ENCODE peak calls at places on chromosomes 16 and 17, in six cellular contexts. H is left lung, I is WERI-Rb-1, N is neuronal stem cell, U is small intestine, L is stomach. C is an unnamed sample.

GRCh38 chr17:17132746-17133145 is 73.4 kb downstream of the PLD6 start:
- DNase-seq in H (no peak), I (no peak), N (peak; percentile 54), U (no peak), L (no peak), C (no peak)

GRCh38 chr17:45284176-45285140 is 22.6 kb upstream of the SPATA32 start:
- DNase-seq in H (no peak), I (peak; percentile 48), N (no peak), U (no peak), L (peak; percentile 68), C (no peak)

GRCh38 chr17:35896011-35896587 is 15.9 kb upstream of the CCL5 start:
- DNase-seq in H (no peak), I (no peak), N (no peak), U (peak; percentile 51), L (no peak), C (no peak)

GRCh38 chr16:85235988-85236831 is 123.9 kb upstream of the CIBAR2 start:
- DNase-seq in H (peak; percentile 49), I (no peak), N (no peak), U (no peak), L (peak; percentile 28), C (no peak)

GRCh38 chr17:40550608-40551007 is 14.7 kb downstream of the CCR7 start:
- DNase-seq in H (no peak), I (peak; percentile 3), N (no peak), U (no peak), L (peak; percentile 25), C (peak; percentile 81)

GRCh38 chr16:4283939-4284338 is 11.1 kb upstream of the TFAP4 start:
- DNase-seq in H (no peak), I (no peak), N (no peak), U (no peak), L (no peak), C (no peak)

GRCh38 chr16:53761967-53762726 is 58.2 kb downstream of the FTO start:
- DNase-seq in H (no peak), I (no peak), N (no peak), U (no peak), L (no peak), C (no peak)

GRCh38 chr16:58157239-58157638 is 28.1 kb upstream of the CFAP20 start:
- DNase-seq in H (no peak), I (no peak), N (no peak), U (no peak), L (no peak), C (no peak)

GRCh38 chr16:27407158-27407557 is 5.2 kb downstream of the IL21R start:
- DNase-seq in H (no peak), I (no peak), N (no peak), U (no peak), L (no peak), C (no peak)

GRCh38 chr16:5017678-5017969 is 16.1 kb downstream of the NAGPA start:
- DNase-seq in H (no peak), I (no peak), N (no peak), U (no peak), L (no peak), C (no peak)

GRCh38 chr17:45410144-45411091 is 22.3 kb downstream of the ARHGAP27 start:
- DNase-seq in H (no peak), I (no peak), N (no peak), U (no peak), L (no peak), C (no peak)

GRCh38 chr17:72931163-72931562 is 161.3 kb downstream of the SLC39A11 start:
- DNase-seq in H (no peak), I (no peak), N (no peak), U (no peak), L (no peak), C (no peak)

GRCh38 chr16:566475-567361 is at the start of gene NHLRC4:
- DNase-seq in H (peak; percentile 55), I (peak; percentile 79), N (no peak), U (peak; percentile 67), L (peak; percentile 69), C (peak; percentile 83)

GRCh38 chr16:2009302-2009711 is 314 bp downstream of the ZNF598 start:
- DNase-seq in H (no peak), I (no peak), N (no peak), U (peak; percentile 21), L (no peak), C (no peak)

GRCh38 chr17:42723636-42724035 is 21.2 kb downstream of the EZH1 start:
- DNase-seq in H (no peak), I (no peak), N (no peak), U (no peak), L (no peak), C (no peak)

GRCh38 chr17:75774988-75775668 is 9.5 kb upstream of the UNK start:
- DNase-seq in H (no peak), I (no peak), N (no peak), U (no peak), L (no peak), C (no peak)

GRCh38 chr17:75774471-75774987 is 9.5 kb upstream of the GALK1 start:
- DNase-seq in H (no peak), I (no peak), N (no peak), U (no peak), L (no peak), C (no peak)

GRCh38 chr17:75777243-75777922 is 7.2 kb upstream of the UNK start:
- DNase-seq in H (no peak), I (no peak), N (no peak), U (no peak), L (no peak), C (no peak)

GRCh38 chr17:75778861-75779249 is 5.8 kb upstream of the UNK start:
- DNase-seq in H (no peak), I (no peak), N (no peak), U (peak; percentile 64), L (peak; percentile 62), C (no peak)

GRCh38 chr17:75776399-75777242 is 8.0 kb upstream of the UNK start:
- DNase-seq in H (no peak), I (no peak), N (no peak), U (peak; percentile 32), L (no peak), C (no peak)
- H3K4me3 ChIP-seq in H (peak overlapping the region; percentile 64), I (no peak overlapping the region), N (no peak overlapping the region), U (peak overlapping the region; percentile 29), L (peak overlapping the region; percentile 96), C (peak overlapping the region; percentile 17)

DNA sequence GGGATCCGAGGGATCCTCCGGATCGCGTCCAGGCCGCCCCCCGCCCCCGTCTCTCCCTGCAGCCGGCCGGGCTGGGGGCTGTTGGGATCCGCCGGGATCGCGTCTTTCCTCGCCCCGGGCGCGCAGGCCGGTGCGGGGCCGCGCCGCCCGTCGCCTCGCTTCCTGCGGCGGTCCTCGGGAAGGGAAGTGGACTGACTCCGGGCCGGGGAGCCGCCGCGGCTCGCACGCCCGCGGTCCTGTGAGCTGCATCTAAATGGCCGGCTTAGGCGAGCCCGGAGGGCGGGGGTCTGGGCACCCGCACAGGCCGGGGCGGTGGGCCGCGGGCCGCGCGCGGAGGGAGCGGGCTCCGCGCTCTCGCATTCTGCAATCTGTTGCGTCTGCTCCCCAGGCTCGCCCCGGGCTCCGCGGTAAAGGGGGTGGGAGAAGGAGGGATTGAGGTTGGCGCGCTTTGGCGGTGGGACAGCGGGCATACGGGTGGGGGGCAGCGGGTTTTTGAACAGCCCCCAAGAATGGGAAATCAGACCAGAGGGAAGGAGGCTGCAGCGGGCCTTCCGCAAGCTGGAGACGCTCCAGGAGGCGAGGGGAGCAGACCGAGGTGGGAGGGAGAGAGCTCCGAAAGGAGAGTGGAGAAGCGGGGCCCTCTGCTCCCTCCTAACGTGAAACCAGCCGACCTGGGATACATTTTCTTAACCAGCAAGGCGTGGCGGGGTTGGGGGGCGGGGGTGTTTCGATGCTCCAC is 2.2 kb downstream of the TMEM132E start:
- DNase-seq in H (no peak), I (no peak), N (no peak), U (no peak), L (no peak), C (no peak)
- H3K4me3 ChIP-seq in H (peak overlapping the region; percentile 1), I (peak overlapping the region; percentile 23), N (no peak overlapping the region), U (no peak overlapping the region), L (peak overlapping the region; percentile 55), C (peak overlapping the region; percentile 57)

DNA sequence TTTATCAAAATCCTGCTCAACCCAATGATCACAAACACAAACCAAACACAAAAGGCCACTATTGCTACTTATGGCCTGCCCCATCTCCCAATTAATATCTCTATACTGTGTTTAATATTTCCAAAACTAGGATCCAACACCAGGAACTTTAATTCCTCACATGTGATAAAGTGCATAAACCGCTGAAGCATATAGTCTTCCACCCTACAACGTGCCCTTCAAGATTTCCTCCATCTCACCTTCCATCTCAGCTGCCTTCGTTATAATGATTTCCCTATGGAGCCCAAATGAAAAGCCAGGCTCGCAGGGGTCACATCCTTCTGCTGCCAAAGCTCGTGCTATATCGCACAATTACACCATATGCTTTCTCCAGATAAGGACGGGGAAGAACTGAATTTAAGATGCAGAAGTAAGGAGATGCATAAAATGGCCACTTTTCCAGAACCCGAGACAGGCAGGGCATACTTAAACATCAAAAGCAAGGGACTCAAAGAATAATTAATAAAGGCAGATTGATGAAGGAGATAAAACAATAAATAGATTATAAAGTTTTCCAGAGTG is 1.8 kb downstream of the MYH10 start:
- DNase-seq in H (no peak), I (no peak), N (no peak), U (no peak), L (no peak), C (no peak)
- H3K4me3 ChIP-seq in H (peak overlapping the region; percentile 87), I (peak overlapping the region; percentile 93), N (peak overlapping the region; percentile 82), U (no peak overlapping the region), L (peak overlapping the region; percentile 73), C (no peak overlapping the region)

GRCh38 chr16:31130899-31131298 is 4.6 kb downstream of the PRSS8 start:
- DNase-seq in H (peak; percentile 88), I (no peak), N (no peak), U (peak; percentile 97), L (peak; percentile 95), C (no peak)

GRCh38 chr16:31130336-31130812 is 5.2 kb downstream of the PRSS8 start:
- DNase-seq in H (peak; percentile 76), I (no peak), N (no peak), U (peak; percentile 29), L (no peak), C (no peak)

GRCh38 chr16:31131841-31132271 is 3.7 kb downstream of the PRSS8 start:
- DNase-seq in H (no peak), I (no peak), N (no peak), U (peak; percentile 99), L (peak; percentile 66), C (no peak)

GRCh38 chr16:31132303-31132978 is 3.1 kb downstream of the PRSS8 start:
- DNase-seq in H (no peak), I (no peak), N (no peak), U (peak; percentile 26), L (no peak), C (no peak)

DNA sequence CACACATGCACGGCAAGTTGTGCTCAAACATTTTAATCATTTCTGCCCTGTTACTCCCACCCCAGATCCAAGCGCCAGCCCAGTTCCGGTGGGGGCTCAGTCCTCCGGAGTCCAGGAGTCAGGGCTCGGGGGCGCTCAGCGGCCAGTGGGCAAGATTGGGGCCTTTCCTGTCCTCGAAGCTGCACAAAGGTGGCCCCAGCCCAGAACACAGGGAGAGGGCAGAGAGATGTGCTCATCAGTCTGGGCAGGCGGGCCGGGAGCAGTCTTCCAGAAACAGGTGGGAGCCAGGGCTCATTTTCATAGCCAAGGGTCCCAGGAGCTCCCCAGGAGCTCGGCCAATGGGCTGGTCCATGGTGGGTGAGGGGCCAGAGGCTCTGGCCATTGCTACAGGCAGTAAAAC is 4.1 kb downstream of the PRSS8 start:
- DNase-seq in H (no peak), I (no peak), N (no peak), U (no peak), L (no peak), C (no peak)
- H3K4me3 ChIP-seq in H (no peak overlapping the region), I (no peak overlapping the region), N (no peak overlapping the region), U (peak overlapping the region; percentile 4), L (no peak overlapping the region), C (no peak overlapping the region)

GRCh38 chr16:69130461-69130860 is 1.9 kb downstream of the CHTF8 start:
- DNase-seq in H (no peak), I (no peak), N (no peak), U (no peak), L (no peak), C (no peak)
- H3K4me3 ChIP-seq in H (no peak overlapping the region), I (peak overlapping the region; percentile 99), N (peak overlapping the region; percentile 99), U (no peak overlapping the region), L (no peak overlapping the region), C (no peak overlapping the region)

C was measured in right atrium auricular region.